ENCODE peak calls at places on chromosomes 16 and 17, in five cellular contexts. One of them, this sample, is unnamed.
A peak's percentile ranks its signal among the peaks of the same experiment; 100 is the strongest.

GRCh38 chr17:30950669-30951399 is 20.0 kb upstream of the RNF135 start:
- DNase-seq in right cardiac atrium: peak; percentile 81
- DNase-seq in PC-9: no peak
- DNase-seq in posterior cingulate gyrus: peak; percentile 22
- DNase-seq in pancreas: peak; percentile 70
- DNase-seq in this sample: peak; percentile 65

GRCh38 chr16:48956620-48957019 is 325.0 kb downstream of the CBLN1 start:
- DNase-seq in PC-9: no peak
- DNase-seq in right cardiac atrium: no peak
- DNase-seq in pancreas: no peak
- DNase-seq in posterior cingulate gyrus: no peak
- DNase-seq in this sample: no peak

GRCh38 chr16:2468725-2469398 is 2.2 kb upstream of the NTN3 start:
- DNase-seq in pancreas: no peak
- DNase-seq in posterior cingulate gyrus: no peak
- DNase-seq in PC-9: peak; percentile 37
- DNase-seq in right cardiac atrium: peak; percentile 79
- DNase-seq in this sample: no peak

GRCh38 chr16:83808573-83809014 is 816 bp downstream of the HSBP1 start:
- DNase-seq in posterior cingulate gyrus: no peak
- DNase-seq in pancreas: no peak
- DNase-seq in right cardiac atrium: no peak
- DNase-seq in PC-9: no peak
- DNase-seq in this sample: no peak

GRCh38 chr17:50166518-50167181 is 845 bp downstream of the SGCA start:
- DNase-seq in PC-9: no peak
- DNase-seq in pancreas: no peak
- DNase-seq in right cardiac atrium: peak; percentile 2
- DNase-seq in posterior cingulate gyrus: no peak
- DNase-seq in this sample: no peak

GRCh38 chr16:3618782-3619166 is 7.4 kb upstream of the SLX4 start:
- DNase-seq in posterior cingulate gyrus: no peak
- DNase-seq in pancreas: no peak
- DNase-seq in PC-9: peak; percentile 59
- DNase-seq in right cardiac atrium: no peak
- DNase-seq in this sample: no peak

GRCh38 chr16:66502020-66502913 is 47.7 kb downstream of the TK2 start:
- DNase-seq in pancreas: no peak
- DNase-seq in posterior cingulate gyrus: no peak
- DNase-seq in PC-9: no peak
- DNase-seq in right cardiac atrium: peak; percentile 90
- DNase-seq in this sample: peak; percentile 77

GRCh38 chr16:23354246-23354645 is 52.1 kb downstream of the SCNN1B start:
- DNase-seq in pancreas: no peak
- DNase-seq in PC-9: no peak
- DNase-seq in right cardiac atrium: no peak
- DNase-seq in posterior cingulate gyrus: no peak
- DNase-seq in this sample: no peak

GRCh38 chr17:76869878-76870714 is 1.9 kb downstream of the MGAT5B start:
- DNase-seq in pancreas: no peak
- DNase-seq in posterior cingulate gyrus: no peak
- DNase-seq in right cardiac atrium: no peak
- DNase-seq in PC-9: no peak
- DNase-seq in this sample: no peak

GRCh38 chr17:80545499-80545826 is 825 bp downstream of the RPTOR start:
- DNase-seq in pancreas: no peak
- DNase-seq in PC-9: no peak
- DNase-seq in right cardiac atrium: no peak
- DNase-seq in posterior cingulate gyrus: no peak
- DNase-seq in this sample: no peak

GRCh38 chr17:78397681-78398101 is 19.2 kb downstream of the PGS1 start:
- DNase-seq in pancreas: no peak
- DNase-seq in right cardiac atrium: peak; percentile 80
- DNase-seq in PC-9: no peak
- DNase-seq in posterior cingulate gyrus: no peak
- DNase-seq in this sample: no peak

GRCh38 chr16:3488801-3489200 is 6.5 kb downstream of the C16orf90 start:
- DNase-seq in PC-9: no peak
- DNase-seq in pancreas: no peak
- DNase-seq in right cardiac atrium: peak; percentile 33
- DNase-seq in posterior cingulate gyrus: no peak
- DNase-seq in this sample: no peak

GRCh38 chr16:2497641-2498040 is 16.1 kb upstream of the ATP6V0C start:
- DNase-seq in PC-9: no peak
- DNase-seq in posterior cingulate gyrus: no peak
- DNase-seq in right cardiac atrium: no peak
- DNase-seq in pancreas: no peak
- DNase-seq in this sample: no peak

GRCh38 chr16:51813609-51814008 is 662.5 kb upstream of the SALL1 start:
- DNase-seq in posterior cingulate gyrus: no peak
- DNase-seq in pancreas: no peak
- DNase-seq in right cardiac atrium: no peak
- DNase-seq in PC-9: no peak
- DNase-seq in this sample: no peak

GRCh38 chr16:88527186-88527936 is 42.8 kb upstream of the ZC3H18 start:
- DNase-seq in pancreas: no peak
- DNase-seq in right cardiac atrium: peak; percentile 91
- DNase-seq in posterior cingulate gyrus: peak; percentile 59
- DNase-seq in PC-9: peak; percentile 67
- DNase-seq in this sample: peak; percentile 59

GRCh38 chr16:4273858-4274291 is 1.1 kb upstream of the TFAP4 start:
- DNase-seq in pancreas: peak; percentile 47
- DNase-seq in posterior cingulate gyrus: peak; percentile 16
- DNase-seq in PC-9: peak; percentile 80
- DNase-seq in right cardiac atrium: peak; percentile 86
- DNase-seq in this sample: peak; percentile 60

GRCh38 chr17:43768382-43768781 is 9.8 kb upstream of the SOST start:
- DNase-seq in PC-9: no peak
- DNase-seq in pancreas: no peak
- DNase-seq in posterior cingulate gyrus: peak; percentile 21
- DNase-seq in right cardiac atrium: peak; percentile 77
- DNase-seq in this sample: peak; percentile 53

GRCh38 chr16:52435573-52435972 is 111.4 kb downstream of the TOX3 start:
- DNase-seq in right cardiac atrium: no peak
- DNase-seq in pancreas: no peak
- DNase-seq in posterior cingulate gyrus: no peak
- DNase-seq in PC-9: no peak
- DNase-seq in this sample: no peak

GRCh38 chr17:59423137-59423703 is 91.8 kb downstream of the YPEL2 start:
- DNase-seq in right cardiac atrium: peak; percentile 62
- DNase-seq in pancreas: peak; percentile 38
- DNase-seq in posterior cingulate gyrus: no peak
- DNase-seq in PC-9: peak; percentile 24
- DNase-seq in this sample: no peak

GRCh38 chr16:29012913-29013641 is 28.2 kb downstream of the LAT start:
- DNase-seq in PC-9: no peak
- DNase-seq in posterior cingulate gyrus: no peak
- DNase-seq in pancreas: no peak
- DNase-seq in right cardiac atrium: no peak
- DNase-seq in this sample: no peak

GRCh38 chr16:78684655-78685400 is 585.4 kb downstream of the WWOX start:
- DNase-seq in right cardiac atrium: peak; percentile 65
- DNase-seq in PC-9: no peak
- DNase-seq in pancreas: no peak
- DNase-seq in posterior cingulate gyrus: no peak
- DNase-seq in this sample: no peak

GRCh38 chr16:79601092-79601977 is 798 bp upstream of the MAF start:
- DNase-seq in PC-9: no peak
- DNase-seq in posterior cingulate gyrus: no peak
- DNase-seq in pancreas: peak; percentile 39
- DNase-seq in right cardiac atrium: peak; percentile 86
- DNase-seq in this sample: peak; percentile 57

GRCh38 chr17:17682737-17683675 is 1.7 kb downstream of the RAI1 start:
- DNase-seq in PC-9: peak; percentile 61
- DNase-seq in posterior cingulate gyrus: peak; percentile 67
- DNase-seq in right cardiac atrium: peak; percentile 90
- DNase-seq in pancreas: peak; percentile 67
- DNase-seq in this sample: peak; percentile 69

GRCh38 chr17:61247438-61247837 is 152.2 kb upstream of the TBX2 start:
- DNase-seq in posterior cingulate gyrus: no peak
- DNase-seq in right cardiac atrium: peak; percentile 51
- DNase-seq in PC-9: no peak
- DNase-seq in pancreas: no peak
- DNase-seq in this sample: no peak

GRCh38 chr17:78387982-78388941 is 9.8 kb downstream of the PGS1 start:
- DNase-seq in right cardiac atrium: peak; percentile 77
- DNase-seq in PC-9: no peak
- DNase-seq in posterior cingulate gyrus: no peak
- DNase-seq in pancreas: peak; percentile 33
- DNase-seq in this sample: no peak

GRCh38 chr17:70767102-70767701 is 597.9 kb downstream of the KCNJ2 start:
- DNase-seq in PC-9: peak; percentile 8
- DNase-seq in posterior cingulate gyrus: no peak
- DNase-seq in right cardiac atrium: no peak
- DNase-seq in pancreas: no peak
- DNase-seq in this sample: no peak

GRCh38 chr17:70774339-70775110 is 605.2 kb downstream of the KCNJ2 start:
- DNase-seq in posterior cingulate gyrus: no peak
- DNase-seq in PC-9: no peak
- DNase-seq in right cardiac atrium: no peak
- DNase-seq in pancreas: no peak
- DNase-seq in this sample: no peak

This sample was measured in lung.